ENCODE peak calls at places on chromosomes 5 and 9, in ten cellular contexts. One of them, this sample, is unnamed.
A peak's percentile ranks its signal among the peaks of the same experiment; 100 is the strongest.

GRCh38 chr5:110478899-110479298 is 247.6 kb downstream of the TMEM232 start:
- DNase-seq in OCI-M1: no peak
- DNase-seq in activated effector memory CD4-positive, alpha-beta T cell treated with Interleukin-2 at 50 U/mL for 16 hours: no peak
- DNase-seq in fibroblast of mammary gland: peak; percentile 79
- DNase-seq in lung microvascular endothelial cell: no peak
- DNase-seq in activated T-cell treated with anti-CD3 and anti-CD28 coated beads for 48 hours: no peak
- DNase-seq in kidney tubule cell: peak; percentile 86
- DNase-seq in brain microvascular endothelial cell: peak; percentile 78
- DNase-seq in tibial nerve: no peak
- DNase-seq in Jurkat, Clone E6-1: no peak
- DNase-seq in this sample: peak; percentile 86

GRCh38 chr5:93078082-93079038 is 502.7 kb downstream of the NR2F1-AS1 start:
- DNase-seq in Jurkat, Clone E6-1: no peak
- DNase-seq in fibroblast of mammary gland: peak; percentile 91
- DNase-seq in OCI-M1: peak; percentile 63
- DNase-seq in activated effector memory CD4-positive, alpha-beta T cell treated with Interleukin-2 at 50 U/mL for 16 hours: no peak
- DNase-seq in kidney tubule cell: peak; percentile 99
- DNase-seq in brain microvascular endothelial cell: peak; percentile 98
- DNase-seq in lung microvascular endothelial cell: peak; percentile 99
- DNase-seq in tibial nerve: no peak
- DNase-seq in activated T-cell treated with anti-CD3 and anti-CD28 coated beads for 48 hours: no peak
- DNase-seq in this sample: peak; percentile 99

GRCh38 chr5:1067141-1068121 is 44.4 kb downstream of the SLC12A7 start:
- DNase-seq in brain microvascular endothelial cell: no peak
- DNase-seq in activated T-cell treated with anti-CD3 and anti-CD28 coated beads for 48 hours: no peak
- DNase-seq in activated effector memory CD4-positive, alpha-beta T cell treated with Interleukin-2 at 50 U/mL for 16 hours: no peak
- DNase-seq in OCI-M1: no peak
- DNase-seq in fibroblast of mammary gland: no peak
- DNase-seq in tibial nerve: no peak
- DNase-seq in lung microvascular endothelial cell: no peak
- DNase-seq in Jurkat, Clone E6-1: no peak
- DNase-seq in kidney tubule cell: no peak
- DNase-seq in this sample: no peak

GRCh38 chr5:135462304-135462703 is 10.2 kb upstream of the TIFAB start:
- DNase-seq in OCI-M1: peak; percentile 95
- DNase-seq in activated T-cell treated with anti-CD3 and anti-CD28 coated beads for 48 hours: peak; percentile 36
- DNase-seq in brain microvascular endothelial cell: peak; percentile 21
- DNase-seq in Jurkat, Clone E6-1: peak; percentile 94
- DNase-seq in tibial nerve: no peak
- DNase-seq in fibroblast of mammary gland: peak; percentile 46
- DNase-seq in activated effector memory CD4-positive, alpha-beta T cell treated with Interleukin-2 at 50 U/mL for 16 hours: peak; percentile 5
- DNase-seq in kidney tubule cell: peak; percentile 68
- DNase-seq in lung microvascular endothelial cell: peak; percentile 54
- DNase-seq in this sample: peak; percentile 67

GRCh38 chr9:109254317-109254716 is 66.5 kb downstream of the EPB41L4B start:
- DNase-seq in activated T-cell treated with anti-CD3 and anti-CD28 coated beads for 48 hours: no peak
- DNase-seq in kidney tubule cell: peak; percentile 9
- DNase-seq in lung microvascular endothelial cell: no peak
- DNase-seq in OCI-M1: no peak
- DNase-seq in activated effector memory CD4-positive, alpha-beta T cell treated with Interleukin-2 at 50 U/mL for 16 hours: no peak
- DNase-seq in tibial nerve: no peak
- DNase-seq in fibroblast of mammary gland: peak; percentile 63
- DNase-seq in brain microvascular endothelial cell: peak; percentile 15
- DNase-seq in Jurkat, Clone E6-1: no peak
- DNase-seq in this sample: no peak

GRCh38 chr5:94969174-94969573 is 315.7 kb downstream of the MCTP1 start:
- DNase-seq in activated effector memory CD4-positive, alpha-beta T cell treated with Interleukin-2 at 50 U/mL for 16 hours: no peak
- DNase-seq in OCI-M1: peak; percentile 59
- DNase-seq in kidney tubule cell: no peak
- DNase-seq in lung microvascular endothelial cell: peak; percentile 29
- DNase-seq in brain microvascular endothelial cell: peak; percentile 15
- DNase-seq in tibial nerve: no peak
- DNase-seq in activated T-cell treated with anti-CD3 and anti-CD28 coated beads for 48 hours: no peak
- DNase-seq in fibroblast of mammary gland: peak; percentile 54
- DNase-seq in Jurkat, Clone E6-1: peak; percentile 8
- DNase-seq in this sample: peak; percentile 28

GRCh38 chr9:89576404-89576824 is 28.4 kb upstream of the GADD45G start:
- DNase-seq in brain microvascular endothelial cell: no peak
- DNase-seq in fibroblast of mammary gland: peak; percentile 52
- DNase-seq in Jurkat, Clone E6-1: peak; percentile 54
- DNase-seq in activated effector memory CD4-positive, alpha-beta T cell treated with Interleukin-2 at 50 U/mL for 16 hours: no peak
- DNase-seq in tibial nerve: no peak
- DNase-seq in kidney tubule cell: peak; percentile 32
- DNase-seq in lung microvascular endothelial cell: peak; percentile 55
- DNase-seq in OCI-M1: peak; percentile 61
- DNase-seq in activated T-cell treated with anti-CD3 and anti-CD28 coated beads for 48 hours: no peak
- DNase-seq in this sample: no peak

GRCh38 chr5:139955053-139955605 is 88.0 kb downstream of the NRG2 start:
- DNase-seq in activated effector memory CD4-positive, alpha-beta T cell treated with Interleukin-2 at 50 U/mL for 16 hours: no peak
- DNase-seq in activated T-cell treated with anti-CD3 and anti-CD28 coated beads for 48 hours: no peak
- DNase-seq in OCI-M1: no peak
- DNase-seq in lung microvascular endothelial cell: no peak
- DNase-seq in fibroblast of mammary gland: no peak
- DNase-seq in kidney tubule cell: no peak
- DNase-seq in brain microvascular endothelial cell: no peak
- DNase-seq in Jurkat, Clone E6-1: no peak
- DNase-seq in tibial nerve: no peak
- DNase-seq in this sample: no peak

GRCh38 chr9:95508242-95508967 is 8.4 kb downstream of the PTCH1 start:
- DNase-seq in tibial nerve: no peak
- DNase-seq in fibroblast of mammary gland: no peak
- DNase-seq in Jurkat, Clone E6-1: no peak
- DNase-seq in lung microvascular endothelial cell: peak; percentile 52
- DNase-seq in activated effector memory CD4-positive, alpha-beta T cell treated with Interleukin-2 at 50 U/mL for 16 hours: no peak
- DNase-seq in brain microvascular endothelial cell: no peak
- DNase-seq in kidney tubule cell: no peak
- DNase-seq in OCI-M1: peak; percentile 34
- DNase-seq in activated T-cell treated with anti-CD3 and anti-CD28 coated beads for 48 hours: peak; percentile 31
- DNase-seq in this sample: no peak

GRCh38 chr9:116959775-116960174 is 272.7 kb downstream of the TRIM32 start:
- DNase-seq in activated effector memory CD4-positive, alpha-beta T cell treated with Interleukin-2 at 50 U/mL for 16 hours: no peak
- DNase-seq in OCI-M1: no peak
- DNase-seq in lung microvascular endothelial cell: no peak
- DNase-seq in tibial nerve: no peak
- DNase-seq in kidney tubule cell: no peak
- DNase-seq in fibroblast of mammary gland: no peak
- DNase-seq in Jurkat, Clone E6-1: no peak
- DNase-seq in activated T-cell treated with anti-CD3 and anti-CD28 coated beads for 48 hours: no peak
- DNase-seq in brain microvascular endothelial cell: no peak
- DNase-seq in this sample: no peak

GRCh38 chr5:167348286-167348926 is 943.0 kb upstream of the WWC1 start:
- DNase-seq in OCI-M1: no peak
- DNase-seq in Jurkat, Clone E6-1: no peak
- DNase-seq in kidney tubule cell: no peak
- DNase-seq in brain microvascular endothelial cell: no peak
- DNase-seq in activated effector memory CD4-positive, alpha-beta T cell treated with Interleukin-2 at 50 U/mL for 16 hours: no peak
- DNase-seq in activated T-cell treated with anti-CD3 and anti-CD28 coated beads for 48 hours: no peak
- DNase-seq in tibial nerve: no peak
- DNase-seq in lung microvascular endothelial cell: no peak
- DNase-seq in fibroblast of mammary gland: no peak
- DNase-seq in this sample: no peak

GRCh38 chr5:81924467-81924866 is 47.4 kb upstream of the ATG10 start:
- DNase-seq in brain microvascular endothelial cell: no peak
- DNase-seq in Jurkat, Clone E6-1: no peak
- DNase-seq in activated T-cell treated with anti-CD3 and anti-CD28 coated beads for 48 hours: no peak
- DNase-seq in lung microvascular endothelial cell: no peak
- DNase-seq in activated effector memory CD4-positive, alpha-beta T cell treated with Interleukin-2 at 50 U/mL for 16 hours: no peak
- DNase-seq in OCI-M1: no peak
- DNase-seq in fibroblast of mammary gland: no peak
- DNase-seq in kidney tubule cell: no peak
- DNase-seq in tibial nerve: no peak
- DNase-seq in this sample: no peak

GRCh38 chr5:172245046-172245445 is 38.5 kb downstream of the UBTD2 start:
- DNase-seq in tibial nerve: no peak
- DNase-seq in activated effector memory CD4-positive, alpha-beta T cell treated with Interleukin-2 at 50 U/mL for 16 hours: no peak
- DNase-seq in activated T-cell treated with anti-CD3 and anti-CD28 coated beads for 48 hours: no peak
- DNase-seq in fibroblast of mammary gland: no peak
- DNase-seq in Jurkat, Clone E6-1: no peak
- DNase-seq in OCI-M1: no peak
- DNase-seq in brain microvascular endothelial cell: no peak
- DNase-seq in kidney tubule cell: no peak
- DNase-seq in lung microvascular endothelial cell: no peak
- DNase-seq in this sample: no peak

GRCh38 chr5:22631683-22632082 is 221.5 kb downstream of the CDH12 start:
- DNase-seq in fibroblast of mammary gland: no peak
- DNase-seq in OCI-M1: no peak
- DNase-seq in kidney tubule cell: no peak
- DNase-seq in tibial nerve: no peak
- DNase-seq in Jurkat, Clone E6-1: no peak
- DNase-seq in lung microvascular endothelial cell: no peak
- DNase-seq in activated T-cell treated with anti-CD3 and anti-CD28 coated beads for 48 hours: no peak
- DNase-seq in activated effector memory CD4-positive, alpha-beta T cell treated with Interleukin-2 at 50 U/mL for 16 hours: no peak
- DNase-seq in brain microvascular endothelial cell: no peak
- DNase-seq in this sample: no peak

GRCh38 chr9:26833792-26834191 is 58.8 kb downstream of the CAAP1 start:
- DNase-seq in brain microvascular endothelial cell: no peak
- DNase-seq in kidney tubule cell: peak; percentile 9
- DNase-seq in tibial nerve: no peak
- DNase-seq in OCI-M1: no peak
- DNase-seq in lung microvascular endothelial cell: peak; percentile 1
- DNase-seq in activated effector memory CD4-positive, alpha-beta T cell treated with Interleukin-2 at 50 U/mL for 16 hours: no peak
- DNase-seq in activated T-cell treated with anti-CD3 and anti-CD28 coated beads for 48 hours: no peak
- DNase-seq in fibroblast of mammary gland: no peak
- DNase-seq in Jurkat, Clone E6-1: no peak
- DNase-seq in this sample: no peak

GRCh38 chr9:23587433-23587832 is 238.6 kb downstream of the ELAVL2 start:
- DNase-seq in lung microvascular endothelial cell: no peak
- DNase-seq in tibial nerve: no peak
- DNase-seq in OCI-M1: peak; percentile 80
- DNase-seq in activated T-cell treated with anti-CD3 and anti-CD28 coated beads for 48 hours: no peak
- DNase-seq in activated effector memory CD4-positive, alpha-beta T cell treated with Interleukin-2 at 50 U/mL for 16 hours: no peak
- DNase-seq in kidney tubule cell: peak; percentile 30
- DNase-seq in Jurkat, Clone E6-1: no peak
- DNase-seq in brain microvascular endothelial cell: no peak
- DNase-seq in fibroblast of mammary gland: no peak
- DNase-seq in this sample: no peak

GRCh38 chr5:14110196-14110595 is 32.9 kb upstream of the TRIO start:
- DNase-seq in kidney tubule cell: peak; percentile 65
- DNase-seq in fibroblast of mammary gland: peak; percentile 62
- DNase-seq in lung microvascular endothelial cell: no peak
- DNase-seq in Jurkat, Clone E6-1: no peak
- DNase-seq in brain microvascular endothelial cell: no peak
- DNase-seq in tibial nerve: no peak
- DNase-seq in OCI-M1: no peak
- DNase-seq in activated T-cell treated with anti-CD3 and anti-CD28 coated beads for 48 hours: no peak
- DNase-seq in activated effector memory CD4-positive, alpha-beta T cell treated with Interleukin-2 at 50 U/mL for 16 hours: no peak
- DNase-seq in this sample: no peak

GRCh38 chr5:126965061-126965475 is 65.3 kb downstream of the MARCHF3 start:
- DNase-seq in OCI-M1: peak; percentile 25
- DNase-seq in Jurkat, Clone E6-1: no peak
- DNase-seq in activated T-cell treated with anti-CD3 and anti-CD28 coated beads for 48 hours: no peak
- DNase-seq in activated effector memory CD4-positive, alpha-beta T cell treated with Interleukin-2 at 50 U/mL for 16 hours: no peak
- DNase-seq in tibial nerve: no peak
- DNase-seq in kidney tubule cell: peak; percentile 39
- DNase-seq in brain microvascular endothelial cell: peak; percentile 82
- DNase-seq in lung microvascular endothelial cell: peak; percentile 89
- DNase-seq in fibroblast of mammary gland: peak; percentile 98
- DNase-seq in this sample: peak; percentile 85

GRCh38 chr5:14996997-14997396 is 125.4 kb upstream of the ANKH start:
- DNase-seq in Jurkat, Clone E6-1: no peak
- DNase-seq in tibial nerve: no peak
- DNase-seq in activated T-cell treated with anti-CD3 and anti-CD28 coated beads for 48 hours: no peak
- DNase-seq in lung microvascular endothelial cell: no peak
- DNase-seq in fibroblast of mammary gland: no peak
- DNase-seq in activated effector memory CD4-positive, alpha-beta T cell treated with Interleukin-2 at 50 U/mL for 16 hours: no peak
- DNase-seq in brain microvascular endothelial cell: no peak
- DNase-seq in OCI-M1: no peak
- DNase-seq in kidney tubule cell: no peak
- DNase-seq in this sample: no peak

GRCh38 chr9:106450549-106450948 is 412.4 kb upstream of the ZNF462 start:
- DNase-seq in OCI-M1: no peak
- DNase-seq in brain microvascular endothelial cell: no peak
- DNase-seq in lung microvascular endothelial cell: no peak
- DNase-seq in tibial nerve: no peak
- DNase-seq in fibroblast of mammary gland: no peak
- DNase-seq in Jurkat, Clone E6-1: no peak
- DNase-seq in activated effector memory CD4-positive, alpha-beta T cell treated with Interleukin-2 at 50 U/mL for 16 hours: no peak
- DNase-seq in kidney tubule cell: no peak
- DNase-seq in activated T-cell treated with anti-CD3 and anti-CD28 coated beads for 48 hours: no peak
- DNase-seq in this sample: no peak

GRCh38 chr9:764105-764524 is 77.4 kb upstream of the DMRT1 start:
- DNase-seq in lung microvascular endothelial cell: peak; percentile 90
- DNase-seq in OCI-M1: peak; percentile 72
- DNase-seq in brain microvascular endothelial cell: peak; percentile 52
- DNase-seq in fibroblast of mammary gland: peak; percentile 88
- DNase-seq in kidney tubule cell: peak; percentile 71
- DNase-seq in activated effector memory CD4-positive, alpha-beta T cell treated with Interleukin-2 at 50 U/mL for 16 hours: no peak
- DNase-seq in tibial nerve: peak; percentile 25
- DNase-seq in activated T-cell treated with anti-CD3 and anti-CD28 coated beads for 48 hours: peak; percentile 18
- DNase-seq in Jurkat, Clone E6-1: peak; percentile 90
- DNase-seq in this sample: peak; percentile 93

GRCh38 chr5:75510836-75511434 is 494 bp downstream of the CERT1 start:
- DNase-seq in Jurkat, Clone E6-1: no peak
- DNase-seq in activated effector memory CD4-positive, alpha-beta T cell treated with Interleukin-2 at 50 U/mL for 16 hours: no peak
- DNase-seq in lung microvascular endothelial cell: no peak
- DNase-seq in OCI-M1: peak; percentile 69
- DNase-seq in kidney tubule cell: peak; percentile 53
- DNase-seq in fibroblast of mammary gland: peak; percentile 13
- DNase-seq in brain microvascular endothelial cell: peak; percentile 35
- DNase-seq in tibial nerve: no peak
- DNase-seq in activated T-cell treated with anti-CD3 and anti-CD28 coated beads for 48 hours: peak; percentile 29
- DNase-seq in this sample: peak; percentile 22

GRCh38 chr5:74256947-74257573 is 383.5 kb downstream of the ENC1 start:
- DNase-seq in brain microvascular endothelial cell: no peak
- DNase-seq in Jurkat, Clone E6-1: no peak
- DNase-seq in activated T-cell treated with anti-CD3 and anti-CD28 coated beads for 48 hours: no peak
- DNase-seq in fibroblast of mammary gland: no peak
- DNase-seq in lung microvascular endothelial cell: no peak
- DNase-seq in activated effector memory CD4-positive, alpha-beta T cell treated with Interleukin-2 at 50 U/mL for 16 hours: no peak
- DNase-seq in kidney tubule cell: no peak
- DNase-seq in OCI-M1: no peak
- DNase-seq in tibial nerve: no peak
- DNase-seq in this sample: no peak

GRCh38 chr9:109118802-109119438 is 827 bp downstream of the TMEM245 start:
- DNase-seq in brain microvascular endothelial cell: no peak
- DNase-seq in lung microvascular endothelial cell: peak; percentile 23
- DNase-seq in Jurkat, Clone E6-1: no peak
- DNase-seq in activated T-cell treated with anti-CD3 and anti-CD28 coated beads for 48 hours: no peak
- DNase-seq in fibroblast of mammary gland: no peak
- DNase-seq in tibial nerve: no peak
- DNase-seq in OCI-M1: no peak
- DNase-seq in activated effector memory CD4-positive, alpha-beta T cell treated with Interleukin-2 at 50 U/mL for 16 hours: no peak
- DNase-seq in kidney tubule cell: peak; percentile 43
- DNase-seq in this sample: peak; percentile 17

GRCh38 chr5:35771321-35771720 is 85.4 kb upstream of the IL7R start:
- DNase-seq in activated effector memory CD4-positive, alpha-beta T cell treated with Interleukin-2 at 50 U/mL for 16 hours: no peak
- DNase-seq in brain microvascular endothelial cell: no peak
- DNase-seq in tibial nerve: no peak
- DNase-seq in Jurkat, Clone E6-1: no peak
- DNase-seq in activated T-cell treated with anti-CD3 and anti-CD28 coated beads for 48 hours: no peak
- DNase-seq in lung microvascular endothelial cell: no peak
- DNase-seq in kidney tubule cell: no peak
- DNase-seq in OCI-M1: no peak
- DNase-seq in fibroblast of mammary gland: peak; percentile 90
- DNase-seq in this sample: peak; percentile 4